ENCODE peak calls at places on chromosomes 12 and 14, in ten cellular contexts. G is testis, O is uterus, L is A673, A is astrocyte, K is HepG2, E is left ventricle myocardium inferior, P is hepatocyte, N is IMR-90, C is MM.1S. R is an unnamed sample. For H3K27me3, the result is how much of the 10 kb centered on the place peaks cover.

GRCh38 chr14:74656964-74657363 is 44.9 kb upstream of the LTBP2 start:
- DNase-seq in G (no peak), O (no peak), L (no peak), A (no peak), K (no peak), E (no peak), P (no peak), N (no peak), C (no peak), R (no peak)

GRCh38 chr12:93127582-93128331 is 198.7 kb upstream of the EEA1 start:
- DNase-seq in G (peak), O (peak), L (peak), A (peak), K (peak), E (peak), P (peak), N (peak), C (no peak), R (peak)

GRCh38 chr12:71007025-71007424 is 86.5 kb upstream of the PTPRR start:
- DNase-seq in G (no peak), O (no peak), L (no peak), A (no peak), K (no peak), E (no peak), P (no peak), N (no peak), C (no peak), R (no peak)

GRCh38 chr14:60355768-60356167 is 106.7 kb downstream of the PPM1A start:
- DNase-seq in G (no peak), O (no peak), L (no peak), A (no peak), K (no peak), E (no peak), P (no peak), N (no peak), C (no peak), R (no peak)

GRCh38 chr12:34393086-34393820 is 371.0 kb downstream of the ALG10 start:
- DNase-seq in G (no peak), O (no peak), L (no peak), A (no peak), K (no peak), E (peak), P (no peak), N (no peak), C (no peak), R (peak)

GRCh38 chr14:89264196-89264800 is 152.7 kb downstream of the FOXN3 start:
- DNase-seq in G (no peak), O (no peak), L (no peak), A (no peak), K (no peak), E (no peak), P (no peak), N (no peak), C (no peak), R (no peak)

GRCh38 chr12:117577122-117577657 is 215.8 kb upstream of the NOS1 start:
- DNase-seq in G (no peak), O (no peak), L (no peak), A (no peak), K (no peak), E (no peak), P (no peak), N (no peak), C (no peak), R (no peak)

GRCh38 chr12:1918875-1919236 is 404 bp upstream of the CACNA2D4 start:
- DNase-seq in G (no peak), O (no peak), L (no peak), A (no peak), K (no peak), E (no peak), P (no peak), N (no peak), C (no peak), R (no peak)

GRCh38 chr14:94532462-94532861 is 23.2 kb upstream of the SERPINA12 start:
- DNase-seq in G (no peak), O (no peak), L (peak), A (peak), K (no peak), E (no peak), P (no peak), N (no peak), C (peak), R (no peak)

GRCh38 chr12:65232490-65233077 is 45.9 kb upstream of the MSRB3 start:
- DNase-seq in G (no peak), O (no peak), L (peak), A (peak), K (no peak), E (no peak), P (peak), N (peak), C (peak), R (no peak)

GRCh38 chr12:23415180-23415579 is 534.3 kb downstream of the SOX5 start:
- DNase-seq in G (no peak), O (no peak), L (no peak), A (no peak), K (no peak), E (no peak), P (no peak), N (no peak), C (no peak), R (no peak)

GRCh38 chr12:51270067-51270846 is at the start of gene SMAGP:
- DNase-seq in G (peak), O (peak), L (peak), A (peak), K (peak), E (peak), P (peak), N (peak), C (peak), R (peak)

GRCh38 chr14:44463386-44464004 is 43.6 kb downstream of the FSCB start:
- DNase-seq in G (no peak), O (no peak), L (peak), A (no peak), K (no peak), E (no peak), P (no peak), N (no peak), C (no peak), R (no peak)

GRCh38 chr12:110756611-110757010 is 13.9 kb upstream of the PPP1CC start:
- DNase-seq in G (no peak), O (no peak), L (no peak), A (peak), K (no peak), E (no peak), P (no peak), N (no peak), C (no peak), R (no peak)

GRCh38 chr12:121253638-121254335 is 42.7 kb downstream of the CAMKK2 start:
- DNase-seq in G (no peak), O (no peak), L (no peak), A (no peak), K (no peak), E (no peak), P (no peak), N (no peak), C (no peak), R (no peak)

GRCh38 chr12:131618303-131618658 is 92.6 kb upstream of the SFSWAP start:
- DNase-seq in G (no peak), O (no peak), L (peak), A (no peak), K (no peak), E (no peak), P (peak), N (no peak), C (no peak), R (no peak)

GRCh38 chr14:68986926-68987652 is 8.0 kb upstream of the ACTN1 start:
- DNase-seq in G (peak), O (no peak), L (no peak), A (no peak), K (no peak), E (no peak), P (no peak), N (peak), C (no peak), R (no peak)

GRCh38 chr14:71600309-71600708 is 331.9 kb upstream of the RGS6 start:
- DNase-seq in G (no peak), O (no peak), L (no peak), A (no peak), K (no peak), E (no peak), P (no peak), N (no peak), C (no peak), R (no peak)

DNA sequence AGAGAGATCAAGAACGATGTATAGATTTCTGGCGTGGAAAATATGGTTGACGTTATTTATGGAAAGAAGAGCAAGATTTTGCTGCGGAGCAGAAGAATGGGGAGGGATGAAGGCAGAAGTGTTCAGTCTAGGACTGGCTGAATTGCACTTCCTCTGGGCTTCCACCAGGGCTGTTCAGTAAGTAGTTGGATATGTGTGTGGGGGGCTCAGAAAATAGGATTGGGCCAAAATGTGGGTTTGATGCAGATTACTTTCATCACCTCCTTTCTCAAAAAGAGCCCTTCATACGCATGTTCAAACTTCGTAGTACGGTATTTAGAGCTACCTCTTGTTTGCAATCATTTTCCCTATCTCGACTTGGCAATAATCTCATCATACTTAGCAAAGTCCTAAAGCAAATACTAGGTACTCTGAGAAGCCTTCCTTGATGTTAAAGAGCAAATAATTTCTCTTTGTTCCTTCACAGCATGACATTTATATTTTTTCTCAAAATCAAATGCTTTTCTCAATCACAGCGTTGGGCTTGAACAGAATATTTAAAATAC is 349.4 kb downstream of the NELL2 start:
- DNase-seq in G (no peak), O (no peak), L (no peak), A (no peak), K (no peak), E (no peak), P (no peak), N (no peak), C (no peak), R (no peak)
- TF ChIP-seq CTCF in G (no peak), O (no peak), L (peak), A (no peak), K (no peak), E (no peak), P (no peak), N (no peak), C (no peak), R (peak)

DNA sequence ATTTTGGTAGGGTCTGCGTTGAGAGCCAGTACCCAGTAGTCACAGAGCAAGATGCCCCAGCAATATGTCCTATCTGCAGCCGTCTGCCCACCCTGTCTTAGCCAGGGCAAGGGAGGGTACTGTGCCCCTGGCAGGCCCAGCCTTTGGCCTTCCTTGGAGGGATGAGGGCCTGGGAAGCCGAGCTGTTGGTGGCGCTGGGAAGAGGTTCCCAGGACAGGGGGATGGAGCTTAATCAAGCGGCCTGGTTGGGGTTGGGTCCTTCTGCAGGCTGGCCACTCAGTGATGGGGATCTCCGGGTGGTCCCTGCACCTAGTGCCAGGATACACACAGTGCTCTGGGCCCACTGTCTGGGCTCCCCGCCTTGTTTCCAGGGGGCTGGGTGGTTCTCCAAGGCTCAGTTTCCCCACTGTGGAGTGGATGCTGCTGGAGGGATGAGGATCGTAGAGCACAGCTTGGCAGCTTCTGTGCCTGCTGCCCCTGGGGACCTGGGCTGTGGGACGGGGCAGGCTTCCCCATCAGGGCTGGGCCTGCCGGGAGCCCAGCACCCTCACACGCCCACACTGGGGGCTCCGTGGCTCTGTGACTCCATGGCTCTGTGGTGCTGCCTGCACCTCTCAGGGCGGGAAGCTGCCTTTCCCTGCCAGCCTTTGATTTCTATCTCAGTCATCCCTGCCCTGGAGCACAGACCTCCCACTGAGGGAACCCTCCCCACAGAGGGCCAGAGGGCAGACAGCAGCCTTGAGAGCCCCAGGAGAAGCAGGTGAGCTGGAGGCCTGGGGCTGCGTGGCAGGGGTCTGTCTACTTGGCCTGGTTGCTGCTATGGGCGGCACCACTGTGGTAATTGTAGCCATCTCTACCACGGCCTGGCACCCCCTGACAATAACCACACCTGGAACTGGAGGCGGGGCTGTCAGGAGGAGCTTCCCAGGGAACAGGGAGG is 357.0 kb downstream of the TMEM121 start:
- DNase-seq in G (no peak), O (peak), L (no peak), A (no peak), K (no peak), E (peak), P (no peak), N (no peak), C (no peak), R (no peak)
- H3K27me3 ChIP-seq in G (under half), O (under half), L (under half), A (under half), K (under half), E (under half), P (under half), N (under half), C (under half), R (under half)

GRCh38 chr14:105532111-105532623 is 5.8 kb downstream of the TMEM121 start:
- DNase-seq in G (no peak), O (no peak), L (no peak), A (no peak), K (no peak), E (no peak), P (no peak), N (no peak), C (no peak), R (no peak)

GRCh38 chr14:105531088-105531957 is 4.9 kb downstream of the TMEM121 start:
- DNase-seq in G (no peak), O (no peak), L (no peak), A (no peak), K (no peak), E (no peak), P (peak), N (no peak), C (no peak), R (no peak)

GRCh38 chr14:105533811-105534498 is 7.6 kb downstream of the TMEM121 start:
- DNase-seq in G (no peak), O (no peak), L (no peak), A (no peak), K (no peak), E (no peak), P (no peak), N (no peak), C (no peak), R (no peak)

GRCh38 chr14:105533391-105533790 is 7.0 kb downstream of the TMEM121 start:
- DNase-seq in G (no peak), O (no peak), L (no peak), A (no peak), K (no peak), E (no peak), P (no peak), N (no peak), C (no peak), R (no peak)

DNA sequence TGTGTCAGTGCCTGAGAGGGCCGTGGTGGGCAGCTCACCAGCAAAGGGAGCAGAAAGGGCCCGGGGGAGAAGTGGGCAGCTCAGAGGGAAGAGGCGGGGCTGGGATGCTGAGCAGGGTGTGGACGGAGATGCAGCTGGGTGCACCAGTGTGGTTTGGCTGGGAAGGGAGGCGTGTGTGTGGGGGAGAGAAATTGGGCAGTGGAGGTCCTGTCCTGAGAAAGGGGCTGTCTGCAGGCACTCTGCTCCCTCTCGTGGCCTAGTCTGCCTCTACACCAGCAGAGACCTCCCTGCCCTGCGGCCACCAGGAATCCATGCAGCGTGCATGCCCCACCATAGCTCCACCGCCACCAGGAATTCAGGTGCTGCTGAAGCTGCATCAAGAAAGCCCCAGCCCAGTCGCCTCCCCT is 6.4 kb downstream of the TMEM121 start:
- DNase-seq in G (no peak), O (no peak), L (peak), A (no peak), K (peak), E (no peak), P (peak), N (no peak), C (no peak), R (no peak)
- TF ChIP-seq CTCF in G (no peak), O (no peak), L (peak), A (no peak), K (peak), E (peak), P (no peak), N (peak), C (peak), R (no peak)

GRCh38 chr14:37586783-37587428 is 8.1 kb downstream of the FOXA1 start:
- DNase-seq in G (no peak), O (no peak), L (no peak), A (no peak), K (no peak), E (no peak), P (no peak), N (no peak), C (no peak), R (no peak)

GRCh38 chr14:37583358-37584210 is 11.5 kb downstream of the FOXA1 start:
- DNase-seq in G (no peak), O (no peak), L (no peak), A (no peak), K (peak), E (no peak), P (peak), N (no peak), C (no peak), R (no peak)

GRCh38 chr14:37585971-37586759 is 8.9 kb downstream of the FOXA1 start:
- DNase-seq in G (no peak), O (no peak), L (no peak), A (no peak), K (no peak), E (no peak), P (no peak), N (no peak), C (no peak), R (no peak)

GRCh38 chr14:37584211-37585100 is 10.6 kb downstream of the FOXA1 start:
- DNase-seq in G (no peak), O (no peak), L (no peak), A (no peak), K (no peak), E (no peak), P (peak), N (no peak), C (no peak), R (no peak)

DNA sequence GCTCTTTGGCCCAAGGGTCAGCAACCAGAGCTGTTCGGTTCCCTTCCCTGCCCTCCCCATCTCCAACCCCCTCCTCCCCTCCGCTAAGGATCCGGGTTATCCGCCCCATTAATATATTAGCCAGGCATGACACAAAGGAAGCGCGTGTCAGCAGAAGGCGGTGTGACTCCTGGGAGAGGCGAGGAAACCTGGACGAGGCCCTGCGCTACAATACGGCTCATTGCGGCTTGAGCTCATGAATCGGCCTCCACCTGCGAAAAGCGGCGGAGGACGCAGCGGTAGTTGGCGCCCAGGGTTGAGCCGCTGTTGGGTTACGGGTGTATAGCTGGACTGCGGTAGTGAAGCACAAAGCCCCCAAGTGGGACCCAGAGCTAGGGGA is 10.0 kb downstream of the FOXA1 start:
- DNase-seq in G (no peak), O (no peak), L (no peak), A (no peak), K (no peak), E (no peak), P (peak), N (no peak), C (no peak), R (no peak)
- H3K27me3 ChIP-seq in G (under half), O (half or more), L (half or more), A (half or more), K (under half), E (half or more), P (half or more), N (half or more), C (under half), R (half or more)

DNA sequence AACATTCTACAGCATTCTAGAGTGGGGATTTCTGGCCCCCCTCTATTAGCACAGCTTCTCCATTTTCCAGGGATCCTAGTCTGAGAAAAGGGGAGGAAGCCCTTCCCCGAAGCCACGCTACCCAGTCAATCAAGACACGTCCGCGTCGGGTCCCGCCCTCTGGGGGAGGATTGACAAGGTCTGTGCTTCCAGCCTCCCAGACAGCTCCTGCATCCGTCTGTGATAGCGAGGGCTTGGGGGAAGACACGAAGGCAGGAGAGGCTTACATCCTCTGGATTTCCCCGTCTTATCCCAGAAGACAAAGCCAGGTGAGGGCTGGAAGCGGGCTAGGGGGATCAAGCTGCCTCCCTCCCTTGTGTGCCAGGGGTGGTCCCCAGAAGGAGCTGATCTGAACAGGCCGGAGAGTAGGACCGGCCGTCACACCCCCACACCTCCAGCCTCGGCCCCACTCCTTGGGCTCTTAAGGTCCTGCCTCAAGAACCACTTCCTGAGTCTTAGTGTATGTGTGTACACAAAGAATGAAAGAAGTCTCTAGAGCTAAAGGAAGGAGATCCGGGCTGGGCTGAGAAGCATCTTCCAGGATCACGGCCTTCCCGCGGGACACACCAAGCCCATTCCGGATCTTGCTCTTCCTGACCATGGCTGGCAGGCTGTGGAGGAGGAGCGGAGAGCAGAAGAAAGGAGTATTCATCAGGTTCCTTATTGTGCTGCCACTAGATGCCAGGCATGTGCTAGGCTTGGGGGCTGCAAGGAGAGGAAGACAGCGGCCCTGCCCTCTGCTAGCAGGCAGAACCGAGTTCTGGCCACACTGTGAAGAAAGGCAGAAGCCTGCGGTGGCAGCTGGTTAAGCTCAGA is 1.0 kb upstream of the CD63 start:
- DNase-seq in G (peak), O (peak), L (peak), A (peak), K (peak), E (peak), P (peak), N (peak), C (peak), R (peak)
- TF ChIP-seq CTCF in G (no peak), O (no peak), L (peak), A (no peak), K (no peak), E (no peak), P (no peak), N (peak), C (no peak), R (no peak)

GRCh38 chr12:94147991-94148840 is at the start of gene PLXNC1:
- DNase-seq in G (peak), O (peak), L (peak), A (peak), K (no peak), E (peak), P (peak), N (peak), C (peak), R (peak)

GRCh38 chr12:94148841-94149780 is 734 bp downstream of the PLXNC1 start:
- DNase-seq in G (peak), O (no peak), L (no peak), A (peak), K (no peak), E (peak), P (peak), N (peak), C (peak), R (peak)

GRCh38 chr12:94146166-94146565 is 2.2 kb upstream of the PLXNC1 start:
- DNase-seq in G (no peak), O (no peak), L (no peak), A (no peak), K (no peak), E (no peak), P (no peak), N (no peak), C (no peak), R (no peak)

GRCh38 chr12:94145231-94145979 is 3.0 kb upstream of the PLXNC1 start:
- DNase-seq in G (peak), O (peak), L (peak), A (peak), K (no peak), E (no peak), P (peak), N (peak), C (peak), R (peak)

GRCh38 chr12:94147377-94147990 is 893 bp upstream of the PLXNC1 start:
- DNase-seq in G (no peak), O (no peak), L (no peak), A (no peak), K (no peak), E (no peak), P (no peak), N (no peak), C (peak), R (no peak)
- H3K27me3 ChIP-seq in G (under half), O (under half), L (half or more), A (half or more), K (under half), E (under half), P (under half), N (half or more), C (under half), R (under half)

R was measured in thyroid gland.